ENCODE peak calls at places on chromosomes 13 and 19, in ten cellular contexts. H is NCI-H510A; F is smooth muscle cell of the brain vasculature; X is H54; B is NCI-H2171 treated with DMSO at 0.1 percent for 48 hours; R is HT-29; Q is mucosa of gallbladder; D is NCI-H526; L is NAMALWA; T is stimulated activated CD4-positive, alpha-beta T cell treated with anti-CD3 and anti-CD28 coated beads, Interleukin-1b, Interleukin-23, amount 100 ng/mL, for 24 hours. N is an unnamed sample.

GRCh38 chr13:106602178-106602577 is 34.2 kb upstream of the ARGLU1 start:
- DNase-seq in H (peak; percentile 74), F (no peak), X (no peak), B (peak; percentile 44), R (no peak), Q (no peak), D (no peak), L (no peak), T (no peak), N (no peak)

GRCh38 chr13:50081106-50081898 is 66.1 kb downstream of the KCNRG start:
- DNase-seq in H (peak; percentile 7), F (no peak), X (no peak), B (peak; percentile 52), R (peak; percentile 51), Q (peak; percentile 35), D (peak; percentile 83), L (no peak), T (peak; percentile 30), N (no peak)

GRCh38 chr19:45667620-45668341 is at the start of gene GIPR:
- DNase-seq in H (peak; percentile 61), F (no peak), X (no peak), B (peak; percentile 56), R (peak; percentile 76), Q (peak; percentile 37), D (peak; percentile 61), L (peak; percentile 65), T (peak; percentile 40), N (peak; percentile 52)

GRCh38 chr13:23956106-23956505 is 58.8 kb upstream of the C1QTNF9B start:
- DNase-seq in H (no peak), F (no peak), X (no peak), B (no peak), R (peak; percentile 37), Q (peak; percentile 61), D (no peak), L (no peak), T (no peak), N (peak; percentile 67)

GRCh38 chr19:17579523-17580244 is 24.2 kb downstream of the COLGALT1 start:
- DNase-seq in H (no peak), F (no peak), X (peak; percentile 93), B (no peak), R (peak; percentile 59), Q (peak; percentile 35), D (peak; percentile 86), L (peak; percentile 95), T (no peak), N (peak; percentile 97)

GRCh38 chr13:51557875-51558604 is 26.2 kb upstream of the WDFY2 start:
- DNase-seq in H (no peak), F (no peak), X (peak; percentile 12), B (no peak), R (no peak), Q (no peak), D (no peak), L (no peak), T (no peak), N (peak; percentile 56)

GRCh38 chr13:99191900-99192399 is 8.7 kb upstream of the UBAC2 start:
- DNase-seq in H (peak; percentile 33), F (no peak), X (no peak), B (no peak), R (peak; percentile 74), Q (no peak), D (no peak), L (no peak), T (no peak), N (no peak)

GRCh38 chr13:32545083-32545482 is 6.5 kb upstream of the N4BP2L2 start:
- DNase-seq in H (no peak), F (no peak), X (no peak), B (no peak), R (no peak), Q (no peak), D (no peak), L (peak; percentile 32), T (no peak), N (no peak)

GRCh38 chr19:37977992-37978391 is 71.0 kb downstream of the SIPA1L3 start:
- DNase-seq in H (no peak), F (no peak), X (no peak), B (no peak), R (no peak), Q (no peak), D (peak; percentile 37), L (peak; percentile 20), T (no peak), N (peak; percentile 92)

N was measured in A172.